ENCODE peak calls at places on chromosomes 12 and 14, in seven cellular contexts. Y is mesenchymal stem cell, G is H9, T is H1, H is neuronal stem cell, I is trophoblast cell, P is mesendoderm. M is an unnamed sample.

GRCh38 chr14:92417759-92418158 is 94.8 kb downstream of the SLC24A4 start:
- DNase-seq in T (no peak), H (no peak), G (no peak), Y (no peak), I (no peak), P (no peak), M (no peak)

GRCh38 chr14:30450620-30451019 is 108.3 kb upstream of the G2E3 start:
- DNase-seq in H (no peak), Y (no peak), I (no peak), P (no peak), G (no peak), T (no peak), M (peak; percentile 2)

GRCh38 chr12:6375269-6376078 is at the start of gene SCNN1A:
- DNase-seq in T (peak; percentile 85), Y (no peak), H (no peak), G (peak; percentile 98), P (peak; percentile 89), I (no peak), M (no peak)

GRCh38 chr12:40716037-40716436 is 23.8 kb downstream of the CNTN1 start:
- DNase-seq in G (no peak), T (no peak), P (no peak), Y (no peak), H (no peak), I (no peak), M (no peak)

GRCh38 chr14:75277000-75277795 is 1.4 kb upstream of the FOS start:
- DNase-seq in H (peak; percentile 81), Y (peak; percentile 98), I (peak; percentile 98), G (peak; percentile 85), P (peak; percentile 95), T (no peak), M (peak; percentile 89)

GRCh38 chr12:105227879-105228278 is 8.1 kb downstream of the APPL2 start:
- DNase-seq in T (no peak), P (no peak), Y (no peak), H (no peak), G (no peak), I (no peak), M (peak; percentile 31)

GRCh38 chr14:87066221-87066817 is 926.7 kb downstream of the GALC start:
- DNase-seq in P (peak; percentile 19), Y (peak; percentile 3), H (no peak), I (no peak), G (no peak), T (no peak), M (peak; percentile 4)

GRCh38 chr12:66011731-66012130 is 118.8 kb downstream of the LLPH start:
- DNase-seq in G (no peak), H (no peak), I (no peak), Y (no peak), P (no peak), T (no peak), M (peak; percentile 32)

GRCh38 chr12:113241191-113242017 is 20.1 kb downstream of the TPCN1 start:
- DNase-seq in G (peak; percentile 44), H (no peak), I (peak; percentile 95), T (no peak), Y (peak; percentile 99), P (no peak), M (peak; percentile 96)

GRCh38 chr12:92528097-92528496 is 174.7 kb upstream of the PLEKHG7 start:
- DNase-seq in Y (no peak), G (no peak), P (no peak), H (no peak), T (no peak), I (no peak), M (no peak)

GRCh38 chr14:33584698-33585097 is 366.2 kb downstream of the EGLN3 start:
- DNase-seq in H (no peak), Y (no peak), P (peak; percentile 57), I (no peak), G (no peak), T (no peak), M (no peak)

GRCh38 chr14:71300474-71301359 is 393.5 kb downstream of the PCNX1 start:
- DNase-seq in Y (no peak), I (no peak), H (no peak), G (no peak), T (no peak), P (no peak), M (peak; percentile 27)

GRCh38 chr12:49626836-49627235 is 3.5 kb downstream of the PRPF40B start:
- DNase-seq in P (peak; percentile 69), T (no peak), I (no peak), H (no peak), G (no peak), Y (no peak), M (no peak)

GRCh38 chr12:97612075-97612474 is 149.5 kb downstream of the RMST start:
- DNase-seq in T (no peak), P (no peak), Y (no peak), H (no peak), G (no peak), I (no peak), M (no peak)

GRCh38 chr14:93100098-93100497 is 15.6 kb downstream of the ITPK1 start:
- DNase-seq in H (no peak), G (no peak), I (peak; percentile 65), P (peak; percentile 83), T (no peak), Y (no peak), M (no peak)

GRCh38 chr14:59905193-59905592 is 14.8 kb upstream of the LRRC9 start:
- DNase-seq in T (no peak), I (no peak), Y (peak; percentile 1), G (no peak), H (no peak), P (no peak), M (peak; percentile 13)

GRCh38 chr12:56596815-56597214 is 33.3 kb downstream of the BAZ2A start:
- DNase-seq in Y (no peak), I (no peak), P (peak; percentile 86), G (peak; percentile 61), H (no peak), T (no peak), M (no peak)

GRCh38 chr12:108317303-108318283 is 21.5 kb downstream of the CMKLR1 start:
- DNase-seq in G (no peak), Y (no peak), H (no peak), P (no peak), T (no peak), I (no peak), M (no peak)

GRCh38 chr12:13200841-13201240 is 4.3 kb downstream of the EMP1 start:
- DNase-seq in G (no peak), P (no peak), H (no peak), T (no peak), Y (peak; percentile 24), I (no peak), M (no peak)

GRCh38 chr12:13203028-13203922 is 6.7 kb downstream of the EMP1 start:
- DNase-seq in H (no peak), P (peak; percentile 83), I (no peak), T (peak; percentile 60), G (peak; percentile 88), Y (peak; percentile 40), M (no peak)

GRCh38 chr12:13205809-13206559 is 9.5 kb downstream of the EMP1 start:
- DNase-seq in H (no peak), T (no peak), G (no peak), P (peak; percentile 83), Y (peak; percentile 95), I (no peak), M (peak; percentile 99)

GRCh38 chr12:13206560-13206897 is 10.0 kb downstream of the EMP1 start:
- DNase-seq in I (no peak), T (no peak), G (no peak), H (no peak), P (no peak), Y (no peak), M (no peak)

GRCh38 chr12:13204428-13204827 is 7.9 kb downstream of the EMP1 start:
- DNase-seq in G (peak; percentile 57), Y (peak; percentile 92), H (no peak), I (no peak), P (no peak), T (no peak), M (peak; percentile 93)
- H3K27me3 ChIP-seq in G (no peaks in the 10 kb centered on the region), Y (no peaks in the 10 kb centered on the region), H (no peaks in the 10 kb centered on the region), I (no peaks in the 10 kb centered on the region), P (no peaks in the 10 kb centered on the region), T (no peaks in the 10 kb centered on the region), M (no peaks in the 10 kb centered on the region)

DNA sequence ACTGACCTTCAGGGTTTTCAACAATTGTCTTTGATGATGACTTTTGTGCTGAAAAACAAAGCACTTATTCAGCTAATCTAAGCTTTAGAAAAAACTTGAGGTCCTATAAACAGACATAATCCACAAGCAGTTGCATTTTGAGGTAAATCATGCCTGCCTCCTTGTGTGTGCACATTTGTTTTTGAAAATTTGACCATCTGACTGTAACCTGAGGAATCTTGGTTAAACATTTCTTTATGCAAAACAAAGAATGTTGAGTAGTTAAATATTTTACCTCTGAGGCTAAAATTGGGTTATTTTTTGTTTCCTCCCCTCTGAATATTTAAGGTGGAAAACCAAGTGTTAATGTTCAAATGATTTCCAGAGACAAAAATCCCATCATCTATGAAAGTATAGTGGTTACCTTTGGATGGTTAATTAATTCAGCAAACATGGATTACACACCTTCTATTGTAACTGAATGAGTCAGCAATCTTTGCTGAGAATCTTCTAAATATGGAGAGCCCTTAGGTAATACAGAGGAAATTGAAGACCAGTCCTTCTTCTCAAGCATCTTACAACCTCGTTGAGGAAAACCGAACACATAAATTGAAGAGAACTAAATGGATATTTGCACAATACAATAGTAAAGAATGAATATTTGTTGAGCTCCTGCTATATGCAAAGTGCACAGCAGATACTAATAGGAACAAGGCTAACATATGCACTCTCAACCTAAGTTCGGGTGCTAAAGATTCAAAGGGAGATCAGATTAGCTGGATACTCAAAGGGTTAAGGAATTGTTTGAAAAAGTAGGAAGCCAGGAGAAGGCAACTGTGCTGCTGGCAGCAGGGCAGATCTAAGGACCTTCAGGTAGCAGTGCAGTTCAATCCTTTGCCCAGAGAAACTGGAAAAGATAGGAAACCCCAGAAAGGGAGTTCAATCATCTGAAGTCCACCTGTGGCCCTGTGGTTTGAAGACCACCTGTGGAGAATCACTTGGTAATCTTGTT is 115.2 kb downstream of the BMP4 start:
- DNase-seq in G (no peak), Y (no peak), P (no peak), T (no peak), H (no peak), I (no peak), M (no peak)
- H3K4ac ChIP-seq in G (no peak overlapping the region), Y (no peak overlapping the region), P (no peak overlapping the region), T (no peak overlapping the region), H (no peak overlapping the region), I (no peak overlapping the region), M (no peak overlapping the region)

GRCh38 chr12:131530427-131530826 is 180.5 kb upstream of the SFSWAP start:
- DNase-seq in Y (no peak), I (no peak), T (no peak), G (no peak), H (no peak), P (no peak), M (no peak)

GRCh38 chr12:131530041-131530332 is 180.9 kb upstream of the SFSWAP start:
- DNase-seq in T (no peak), Y (no peak), H (no peak), P (no peak), G (no peak), I (no peak), M (no peak)

GRCh38 chr12:131527736-131528135 is 183.2 kb upstream of the SFSWAP start:
- DNase-seq in P (no peak), Y (no peak), I (no peak), G (no peak), H (no peak), T (no peak), M (no peak)

GRCh38 chr12:131528144-131528543 is 182.7 kb upstream of the SFSWAP start:
- DNase-seq in H (no peak), Y (no peak), T (no peak), G (no peak), P (no peak), I (no peak), M (no peak)

GRCh38 chr12:131529196-131530040 is 181.5 kb upstream of the SFSWAP start:
- DNase-seq in I (no peak), G (no peak), P (no peak), H (no peak), T (no peak), Y (no peak), M (no peak)
- H3K27me3 ChIP-seq in I (peaks cover 4% of the 10 kb centered on the region), G (no peaks in the 10 kb centered on the region), P (no peaks in the 10 kb centered on the region), H (no peaks in the 10 kb centered on the region), T (no peaks in the 10 kb centered on the region), Y (no peaks in the 10 kb centered on the region), M (no peaks in the 10 kb centered on the region)

GRCh38 chr12:1665366-1665765 is 25.5 kb upstream of the ADIPOR2 start:
- DNase-seq in P (no peak), Y (no peak), I (no peak), G (no peak), H (no peak), T (no peak), M (no peak)
- H3K4ac ChIP-seq in P (no peak overlapping the region), Y (no peak overlapping the region), I (no peak overlapping the region), G (no peak overlapping the region), H (no peak overlapping the region), T (no peak overlapping the region), M (no peak overlapping the region)

M was measured in IMR-90.